ENCODE peak calls at places on chromosomes 13 and 19, in eight cellular contexts. E is Calu3, Z is progenitor cell of endocrine pancreas, R is left ventricle myocardium inferior, P is BE2C, N is heart right ventricle, G is lower leg skin, Q is body of pancreas. K is an unnamed sample.

GRCh38 chr19:35615036-35615435 is 2.5 kb downstream of the HAUS5 start:
- DNase-seq in R (no peak), P (no peak), Q (no peak), G (no peak), Z (no peak), N (no peak), E (no peak), K (no peak)

GRCh38 chr19:2089001-2089711 is 7.0 kb downstream of the MOB3A start:
- DNase-seq in Z (no peak), P (peak), Q (no peak), E (no peak), R (no peak), N (no peak), G (no peak), K (no peak)

GRCh38 chr19:30664358-30665058 is 292.3 kb downstream of the ZNF536 start:
- DNase-seq in G (no peak), N (peak), Q (peak), Z (no peak), P (peak), R (peak), E (no peak), K (no peak)

GRCh38 chr13:27770809-27771208 is 21.5 kb upstream of the GSX1 start:
- DNase-seq in R (no peak), G (no peak), E (peak), N (no peak), Q (peak), Z (no peak), P (no peak), K (no peak)

GRCh38 chr13:93861818-93862217 is 617.7 kb downstream of the DCT start:
- DNase-seq in E (no peak), R (no peak), Q (no peak), P (peak), Z (no peak), G (no peak), N (no peak), K (no peak)

GRCh38 chr19:9793051-9793591 is 24.6 kb upstream of the ZNF846 start:
- DNase-seq in Z (no peak), Q (peak), E (no peak), R (peak), G (peak), P (peak), N (peak), K (no peak)

GRCh38 chr19:46955114-46955812 is 64.4 kb upstream of the NPAS1 start:
- DNase-seq in Z (no peak), Q (no peak), G (no peak), N (no peak), P (no peak), R (no peak), E (no peak), K (no peak)

GRCh38 chr19:47229674-47230121 is 1.3 kb downstream of the BBC3 start:
- DNase-seq in Q (no peak), N (no peak), Z (no peak), G (no peak), R (no peak), P (no peak), E (no peak), K (no peak)

GRCh38 chr13:20206836-20207235 is 14.1 kb upstream of the GJB2 start:
- DNase-seq in R (no peak), Q (no peak), N (no peak), Z (no peak), G (no peak), E (no peak), P (no peak), K (no peak)

GRCh38 chr13:77337159-77337558 is 10.3 kb upstream of the MYCBP2 start:
- DNase-seq in R (no peak), G (no peak), Z (no peak), P (no peak), Q (no peak), E (no peak), N (no peak), K (no peak)

GRCh38 chr13:80040219-80040976 is 300.5 kb downstream of the SPRY2 start:
- DNase-seq in N (no peak), E (no peak), Z (no peak), G (peak), Q (no peak), R (no peak), P (no peak), K (no peak)

GRCh38 chr13:80235131-80235530 is 105.8 kb downstream of the SPRY2 start:
- DNase-seq in Q (no peak), R (no peak), E (no peak), G (no peak), N (no peak), Z (no peak), P (no peak), K (peak)

GRCh38 chr19:52936151-52936957 is 13.1 kb upstream of the ZNF888 start:
- DNase-seq in N (no peak), R (no peak), Q (no peak), E (peak), P (no peak), Z (no peak), G (no peak), K (no peak)

GRCh38 chr13:60795219-60795618 is 398.2 kb downstream of the TDRD3 start:
- DNase-seq in Z (no peak), N (no peak), R (no peak), G (no peak), E (no peak), P (no peak), Q (no peak), K (no peak)

GRCh38 chr19:38392707-38393308 is 4.3 kb downstream of the SPRED3 start:
- DNase-seq in N (no peak), Z (no peak), R (no peak), G (no peak), E (no peak), P (no peak), Q (no peak), K (no peak)

GRCh38 chr13:112781881-112782361 is 92.1 kb downstream of the ATP11A start:
- DNase-seq in Z (no peak), Q (no peak), R (peak), N (peak), G (no peak), E (no peak), P (peak), K (no peak)

GRCh38 chr19:33040994-33041827 is 23.5 kb downstream of the RHPN2 start:
- DNase-seq in G (no peak), Q (peak), Z (peak), N (no peak), E (peak), P (no peak), R (no peak), K (no peak)

GRCh38 chr13:46665630-46666482 is 112.9 kb downstream of the LRCH1 start:
- DNase-seq in P (no peak), E (no peak), G (no peak), N (no peak), Z (no peak), Q (no peak), R (no peak), K (no peak)

GRCh38 chr19:5395996-5396939 is 55.7 kb upstream of the PTPRS start:
- DNase-seq in Z (no peak), Q (no peak), E (no peak), G (no peak), P (no peak), N (no peak), R (no peak), K (peak)

GRCh38 chr13:28533049-28533436 is 38.1 kb upstream of the FLT1 start:
- DNase-seq in P (no peak), R (no peak), Z (no peak), G (no peak), Q (no peak), E (no peak), N (peak), K (no peak)

GRCh38 chr13:51562011-51562671 is 22.1 kb upstream of the WDFY2 start:
- DNase-seq in R (no peak), G (no peak), P (no peak), E (no peak), N (no peak), Z (no peak), Q (no peak), K (no peak)

GRCh38 chr13:21359855-21360254 is 99.2 kb downstream of the ZDHHC20 start:
- DNase-seq in P (no peak), R (no peak), Q (no peak), Z (no peak), G (no peak), E (no peak), N (no peak), K (no peak)

GRCh38 chr13:46145950-46146349 is 36.0 kb downstream of the LCP1 start:
- DNase-seq in P (no peak), N (no peak), R (no peak), G (no peak), Q (no peak), E (no peak), Z (no peak), K (no peak)

GRCh38 chr19:6087074-6087506 is 23.2 kb downstream of the RFX2 start:
- DNase-seq in G (no peak), E (no peak), Z (no peak), N (no peak), Q (no peak), R (no peak), P (peak), K (no peak)

GRCh38 chr13:29993196-29993595 is 142.8 kb upstream of the UBL3 start:
- DNase-seq in Z (no peak), N (no peak), Q (no peak), G (no peak), E (no peak), R (no peak), P (no peak), K (no peak)

GRCh38 chr13:49097374-49097773 is 121.7 kb downstream of the FNDC3A start:
- DNase-seq in G (peak), R (no peak), E (no peak), P (peak), Z (no peak), Q (no peak), N (no peak), K (no peak)

GRCh38 chr13:70191034-70191433 is 82.8 kb upstream of the KLHL1 start:
- DNase-seq in P (no peak), Z (no peak), N (no peak), Q (no peak), R (no peak), E (no peak), G (no peak), K (no peak)

GRCh38 chr19:2154587-2155075 is 3.3 kb upstream of the AP3D1 start:
- DNase-seq in E (peak), N (no peak), R (no peak), G (no peak), P (no peak), Q (no peak), Z (no peak), K (no peak)

GRCh38 chr13:25575562-25575961 is 203.8 kb downstream of the ATP8A2 start:
- DNase-seq in R (no peak), N (no peak), G (no peak), Q (no peak), Z (no peak), E (no peak), P (no peak), K (no peak)

GRCh38 chr13:24670927-24671326 is 9.3 kb upstream of the ATP12A start:
- DNase-seq in Z (no peak), G (no peak), P (no peak), Q (no peak), E (peak), N (no peak), R (no peak), K (peak)

GRCh38 chr13:30676672-30677071 is 58.7 kb upstream of the ALOX5AP start:
- DNase-seq in Q (no peak), N (no peak), G (no peak), E (no peak), Z (no peak), R (no peak), P (no peak), K (no peak)

GRCh38 chr19:39926170-39926755 is 8.2 kb downstream of the FCGBP start:
- DNase-seq in Q (no peak), E (no peak), R (no peak), G (no peak), Z (no peak), P (no peak), N (no peak), K (no peak)

GRCh38 chr13:97280478-97280877 is 58.3 kb downstream of the MBNL2 start:
- DNase-seq in E (no peak), N (no peak), R (no peak), G (no peak), P (peak), Z (no peak), Q (no peak), K (no peak)

GRCh38 chr13:113963376-113963775 is 10.5 kb downstream of the C13orf46 start:
- DNase-seq in Q (no peak), E (no peak), Z (no peak), N (no peak), P (peak), G (no peak), R (peak), K (no peak)

GRCh38 chr19:39195755-39196154 is 1.0 kb upstream of the NCCRP1 start:
- DNase-seq in N (no peak), G (no peak), P (no peak), Q (peak), Z (no peak), R (no peak), E (peak), K (no peak)

GRCh38 chr19:51710163-51710562 is 13.6 kb downstream of the HAS1 start:
- DNase-seq in E (no peak), P (no peak), R (no peak), Z (no peak), G (no peak), N (no peak), Q (no peak), K (no peak)

GRCh38 chr19:51714848-51715247 is 8.9 kb downstream of the HAS1 start:
- DNase-seq in R (no peak), Q (no peak), E (no peak), G (no peak), P (no peak), Z (no peak), N (no peak), K (no peak)

GRCh38 chr19:51713319-51714285 is 10.2 kb downstream of the HAS1 start:
- DNase-seq in R (no peak), Z (no peak), Q (no peak), G (no peak), P (no peak), E (no peak), N (no peak), K (no peak)

GRCh38 chr19:51711702-51712101 is 12.1 kb downstream of the HAS1 start:
- DNase-seq in P (no peak), G (no peak), E (no peak), R (no peak), Q (no peak), Z (no peak), N (no peak), K (no peak)

GRCh38 chr19:51712461-51713081 is 11.2 kb downstream of the HAS1 start:
- DNase-seq in N (no peak), P (no peak), Q (no peak), E (peak), Z (no peak), G (no peak), R (no peak), K (no peak)
- TF ChIP-seq CTCF in N (peak), P (peak), Q (peak), E (peak), Z (peak), G (no peak), R (peak), K (no peak)

GRCh38 chr13:59178344-59178743 is 985.4 kb downstream of the DIAPH3 start:
- DNase-seq in Q (no peak), R (no peak), Z (no peak), N (no peak), P (no peak), E (no peak), G (no peak), K (no peak)

GRCh38 chr13:59172076-59172475 is 991.7 kb downstream of the DIAPH3 start:
- DNase-seq in E (no peak), R (no peak), P (no peak), N (no peak), Q (no peak), Z (no peak), G (no peak), K (no peak)

GRCh38 chr13:59182241-59182640 is 981.5 kb downstream of the DIAPH3 start:
- DNase-seq in Q (no peak), E (no peak), P (no peak), G (no peak), R (no peak), N (no peak), Z (no peak), K (no peak)

GRCh38 chr13:59176775-59177174 is 987.0 kb downstream of the DIAPH3 start:
- DNase-seq in N (no peak), G (no peak), Z (no peak), E (no peak), R (no peak), P (no peak), Q (no peak), K (no peak)
- TF ChIP-seq CTCF in N (no peak), G (no peak), Z (no peak), E (no peak), R (peak), P (peak), Q (no peak), K (no peak)

GRCh38 chr19:3575260-3575741 is 2.6 kb downstream of the HMG20B start:
- DNase-seq in P (no peak), R (no peak), Q (no peak), G (no peak), N (no peak), Z (no peak), E (peak), K (peak)
- TF ChIP-seq CTCF in P (peak), R (no peak), Q (no peak), G (no peak), N (no peak), Z (peak), E (no peak), K (no peak)

GRCh38 chr19:56725829-56726424 is 54.4 kb upstream of the ZNF835 start:
- DNase-seq in R (no peak), N (no peak), E (no peak), P (no peak), G (no peak), Q (no peak), Z (no peak), K (no peak)
- TF ChIP-seq CTCF in R (peak), N (peak), E (no peak), P (peak), G (no peak), Q (peak), Z (no peak), K (no peak)

GRCh38 chr19:49361438-49362047 is 673 bp downstream of the TEAD2 start:
- DNase-seq in N (peak), P (peak), R (peak), Z (peak), Q (peak), G (peak), E (peak), K (peak)

GRCh38 chr19:49364083-49364687 is 508 bp downstream of the DKKL1 start:
- DNase-seq in E (no peak), Q (peak), N (no peak), R (no peak), P (no peak), Z (no peak), G (no peak), K (peak)

GRCh38 chr19:49362926-49363264 is 679 bp upstream of the TEAD2 start:
- DNase-seq in P (no peak), R (peak), Z (no peak), Q (peak), N (peak), E (no peak), G (no peak), K (peak)

GRCh38 chr19:49362048-49362925 is at the start of gene TEAD2:
- DNase-seq in P (peak), E (peak), R (peak), Z (peak), N (peak), G (no peak), Q (peak), K (peak)

GRCh38 chr19:49363265-49364082 is at the start of gene DKKL1:
- DNase-seq in P (peak), Q (peak), G (peak), N (peak), E (peak), R (peak), Z (peak), K (peak)
- TF ChIP-seq CTCF in P (no peak), Q (no peak), G (no peak), N (peak), E (no peak), R (peak), Z (no peak), K (no peak)

GRCh38 chr19:16068696-16069259 is 7.5 kb upstream of the TPM4 start:
- DNase-seq in Q (no peak), R (no peak), G (no peak), N (no peak), E (no peak), P (no peak), Z (no peak), K (no peak)
- TF ChIP-seq CTCF in Q (no peak), R (no peak), G (no peak), N (no peak), E (no peak), P (no peak), Z (no peak), K (no peak)